ENCODE peak calls at places on chromosomes 2 and 18, in four cellular contexts. One of them, this sample, is unnamed. For H3K9me3, the result is how much of the 10 kb centered on the place peaks cover.

GRCh38 chr2:85132834-85133637 is at the start of gene TCF7L1:
- DNase-seq in left lung: peak
- DNase-seq in upper lobe of right lung: peak
- DNase-seq in breast epithelium: peak
- DNase-seq in this sample: peak

GRCh38 chr18:58842978-58843661 is 21.6 kb upstream of the ZNF532 start:
- DNase-seq in breast epithelium: no peak
- DNase-seq in upper lobe of right lung: no peak
- DNase-seq in left lung: no peak
- DNase-seq in this sample: no peak

GRCh38 chr2:21118302-21118920 is 5.4 kb upstream of the TDRD15 start:
- DNase-seq in left lung: no peak
- DNase-seq in upper lobe of right lung: no peak
- DNase-seq in breast epithelium: no peak
- DNase-seq in this sample: no peak

GRCh38 chr2:179036353-179036905 is 13.5 kb downstream of the CCDC141 start:
- DNase-seq in breast epithelium: no peak
- DNase-seq in left lung: no peak
- DNase-seq in upper lobe of right lung: no peak
- DNase-seq in this sample: no peak

GRCh38 chr2:192286093-192286701 is 91.5 kb upstream of the TMEFF2 start:
- DNase-seq in breast epithelium: no peak
- DNase-seq in left lung: no peak
- DNase-seq in upper lobe of right lung: no peak
- DNase-seq in this sample: no peak

GRCh38 chr2:7567646-7568045 is 650.4 kb downstream of the RNF144A start:
- DNase-seq in upper lobe of right lung: no peak
- DNase-seq in breast epithelium: no peak
- DNase-seq in left lung: no peak
- DNase-seq in this sample: no peak

GRCh38 chr2:53711271-53711780 is 56.3 kb upstream of the CHAC2 start:
- DNase-seq in upper lobe of right lung: no peak
- DNase-seq in breast epithelium: no peak
- DNase-seq in left lung: no peak
- DNase-seq in this sample: no peak

GRCh38 chr2:508121-508520 is 169.1 kb downstream of the TMEM18 start:
- DNase-seq in left lung: no peak
- DNase-seq in upper lobe of right lung: no peak
- DNase-seq in breast epithelium: no peak
- DNase-seq in this sample: no peak

GRCh38 chr2:206993512-206993911 is 54.2 kb downstream of the CPO start:
- DNase-seq in breast epithelium: no peak
- DNase-seq in upper lobe of right lung: no peak
- DNase-seq in left lung: no peak
- DNase-seq in this sample: no peak

GRCh38 chr2:219059725-219060682 is 717 bp downstream of the IHH start:
- DNase-seq in upper lobe of right lung: peak
- DNase-seq in breast epithelium: no peak
- DNase-seq in left lung: no peak
- DNase-seq in this sample: no peak

GRCh38 chr2:8249191-8249590 is 432.7 kb upstream of the ID2 start:
- DNase-seq in breast epithelium: no peak
- DNase-seq in upper lobe of right lung: no peak
- DNase-seq in left lung: no peak
- DNase-seq in this sample: peak

GRCh38 chr18:37537868-37538525 is 27.6 kb downstream of the CELF4 start:
- DNase-seq in upper lobe of right lung: peak
- DNase-seq in breast epithelium: peak
- DNase-seq in left lung: peak
- DNase-seq in this sample: peak

GRCh38 chr2:158047156-158047611 is 54.5 kb upstream of the UPP2 start:
- DNase-seq in left lung: no peak
- DNase-seq in upper lobe of right lung: no peak
- DNase-seq in breast epithelium: no peak
- DNase-seq in this sample: no peak

GRCh38 chr2:85819811-85820510 is 66.2 kb downstream of the ATOH8 start:
- DNase-seq in upper lobe of right lung: no peak
- DNase-seq in left lung: no peak
- DNase-seq in breast epithelium: no peak
- DNase-seq in this sample: no peak

GRCh38 chr2:130972410-130972809 is 120.8 kb downstream of the FAM168B start:
- DNase-seq in left lung: no peak
- DNase-seq in upper lobe of right lung: no peak
- DNase-seq in breast epithelium: no peak
- DNase-seq in this sample: no peak

GRCh38 chr2:208046686-208047085 is 21.4 kb upstream of the PLEKHM3 start:
- DNase-seq in breast epithelium: no peak
- DNase-seq in upper lobe of right lung: no peak
- DNase-seq in left lung: no peak
- DNase-seq in this sample: no peak

GRCh38 chr2:174121612-174122011 is 126.7 kb downstream of the OLA1 start:
- DNase-seq in left lung: no peak
- DNase-seq in breast epithelium: no peak
- DNase-seq in upper lobe of right lung: no peak
- DNase-seq in this sample: no peak

GRCh38 chr2:223916181-223916900 is 28.8 kb downstream of the WDFY1 start:
- DNase-seq in upper lobe of right lung: no peak
- DNase-seq in left lung: no peak
- DNase-seq in breast epithelium: no peak
- DNase-seq in this sample: no peak

GRCh38 chr2:166382448-166382847 is 6.7 kb upstream of the SCN9A start:
- DNase-seq in upper lobe of right lung: no peak
- DNase-seq in left lung: no peak
- DNase-seq in breast epithelium: no peak
- DNase-seq in this sample: no peak
- H3K9me3 ChIP-seq in upper lobe of right lung: under half
- H3K9me3 ChIP-seq in left lung: under half
- H3K9me3 ChIP-seq in breast epithelium: under half
- H3K9me3 ChIP-seq in this sample: under half

GRCh38 chr18:79853993-79854364 is 56.2 kb downstream of the KCNG2 start:
- DNase-seq in breast epithelium: no peak
- DNase-seq in upper lobe of right lung: no peak
- DNase-seq in left lung: no peak
- DNase-seq in this sample: no peak

GRCh38 chr18:79855147-79855910 is 57.6 kb downstream of the KCNG2 start:
- DNase-seq in breast epithelium: no peak
- DNase-seq in left lung: peak
- DNase-seq in upper lobe of right lung: peak
- DNase-seq in this sample: no peak

GRCh38 chr18:79856119-79857080 is 58.7 kb downstream of the KCNG2 start:
- DNase-seq in breast epithelium: peak
- DNase-seq in left lung: no peak
- DNase-seq in upper lobe of right lung: peak
- DNase-seq in this sample: no peak

GRCh38 chr18:79859314-79859713 is 61.6 kb downstream of the KCNG2 start:
- DNase-seq in left lung: no peak
- DNase-seq in breast epithelium: peak
- DNase-seq in upper lobe of right lung: no peak
- DNase-seq in this sample: no peak

GRCh38 chr18:79857082-79857661 is 59.4 kb downstream of the KCNG2 start:
- DNase-seq in breast epithelium: peak
- DNase-seq in left lung: no peak
- DNase-seq in upper lobe of right lung: peak
- DNase-seq in this sample: no peak
- H3K9me3 ChIP-seq in breast epithelium: under half
- H3K9me3 ChIP-seq in left lung: under half
- H3K9me3 ChIP-seq in upper lobe of right lung: under half
- H3K9me3 ChIP-seq in this sample: under half

GRCh38 chr2:120150040-120150482 is 73.1 kb downstream of the TMEM185B start:
- DNase-seq in left lung: no peak
- DNase-seq in upper lobe of right lung: no peak
- DNase-seq in breast epithelium: no peak
- DNase-seq in this sample: no peak
- H3K9me3 ChIP-seq in left lung: under half
- H3K9me3 ChIP-seq in upper lobe of right lung: under half
- H3K9me3 ChIP-seq in breast epithelium: under half
- H3K9me3 ChIP-seq in this sample: under half

GRCh38 chr2:116809074-116809473 is 1005.4 kb upstream of the DDX18 start:
- DNase-seq in left lung: no peak
- DNase-seq in breast epithelium: no peak
- DNase-seq in upper lobe of right lung: no peak
- DNase-seq in this sample: no peak
- H3K9me3 ChIP-seq in left lung: under half
- H3K9me3 ChIP-seq in breast epithelium: under half
- H3K9me3 ChIP-seq in upper lobe of right lung: under half
- H3K9me3 ChIP-seq in this sample: under half

GRCh38 chr2:45879936-45880335 is 228.5 kb downstream of the PRKCE start:
- DNase-seq in breast epithelium: no peak
- DNase-seq in left lung: no peak
- DNase-seq in upper lobe of right lung: no peak
- DNase-seq in this sample: no peak

GRCh38 chr2:45881970-45882581 is 230.6 kb downstream of the PRKCE start:
- DNase-seq in left lung: no peak
- DNase-seq in upper lobe of right lung: no peak
- DNase-seq in breast epithelium: no peak
- DNase-seq in this sample: no peak

GRCh38 chr2:45882707-45883106 is 231.2 kb downstream of the PRKCE start:
- DNase-seq in upper lobe of right lung: no peak
- DNase-seq in breast epithelium: no peak
- DNase-seq in left lung: no peak
- DNase-seq in this sample: no peak

GRCh38 chr2:45876611-45877010 is 225.1 kb downstream of the PRKCE start:
- DNase-seq in breast epithelium: no peak
- DNase-seq in left lung: no peak
- DNase-seq in upper lobe of right lung: no peak
- DNase-seq in this sample: no peak

GRCh38 chr2:45879406-45879805 is 227.9 kb downstream of the PRKCE start:
- DNase-seq in upper lobe of right lung: no peak
- DNase-seq in breast epithelium: no peak
- DNase-seq in left lung: no peak
- DNase-seq in this sample: no peak
- H3K9me3 ChIP-seq in upper lobe of right lung: under half
- H3K9me3 ChIP-seq in breast epithelium: under half
- H3K9me3 ChIP-seq in left lung: under half
- H3K9me3 ChIP-seq in this sample: under half

GRCh38 chr18:78783564-78783960 is 196.1 kb upstream of the SALL3 start:
- DNase-seq in breast epithelium: no peak
- DNase-seq in left lung: no peak
- DNase-seq in upper lobe of right lung: no peak
- DNase-seq in this sample: no peak
- H3K9me3 ChIP-seq in breast epithelium: under half
- H3K9me3 ChIP-seq in left lung: under half
- H3K9me3 ChIP-seq in upper lobe of right lung: under half
- H3K9me3 ChIP-seq in this sample: under half

GRCh38 chr2:95149397-95149984 is 10.2 kb downstream of the ZNF514 start:
- DNase-seq in breast epithelium: no peak
- DNase-seq in left lung: no peak
- DNase-seq in upper lobe of right lung: no peak
- DNase-seq in this sample: no peak
- H3K9me3 ChIP-seq in breast epithelium: half or more
- H3K9me3 ChIP-seq in left lung: half or more
- H3K9me3 ChIP-seq in upper lobe of right lung: half or more
- H3K9me3 ChIP-seq in this sample: half or more

This sample was measured in thoracic aorta.